ENCODE peak calls at places on chromosomes 16 and 17, in four cellular contexts. A is mucosa of descending colon, X is neural progenitor cell, D is PC-9. R is an unnamed sample.

GRCh38 chr17:18213666-18214270 is 11.7 kb upstream of the LLGL1 start:
- DNase-seq in X (no peak), D (no peak), A (no peak), R (no peak)

GRCh38 chr16:85354623-85355514 is 242.6 kb upstream of the CIBAR2 start:
- DNase-seq in A (no peak), X (no peak), D (peak; percentile 77), R (no peak)

GRCh38 chr17:61393550-61393903 is 6.1 kb upstream of the TBX2 start:
- DNase-seq in A (no peak), D (peak; percentile 35), X (no peak), R (no peak)

GRCh38 chr17:59440757-59441458 is 109.5 kb downstream of the YPEL2 start:
- DNase-seq in A (peak; percentile 74), X (peak; percentile 93), D (peak; percentile 77), R (peak; percentile 79)

GRCh38 chr17:3857261-3858105 is 11.4 kb upstream of the NCBP3 start:
- DNase-seq in A (no peak), X (no peak), D (no peak), R (no peak)

GRCh38 chr17:66190738-66191606 is 961 bp downstream of the CEP112 start:
- DNase-seq in A (no peak), X (peak; percentile 5), D (no peak), R (no peak)

GRCh38 chr17:79224476-79224875 is 149.9 kb downstream of the ENGASE start:
- DNase-seq in A (no peak), X (no peak), D (no peak), R (no peak)

GRCh38 chr17:82502207-82502606 is 17.3 kb upstream of the FOXK2 start:
- DNase-seq in D (no peak), X (no peak), A (no peak), R (no peak)

GRCh38 chr16:17304124-17304813 is 166.5 kb downstream of the XYLT1 start:
- DNase-seq in X (no peak), D (peak; percentile 22), A (no peak), R (peak; percentile 77)

GRCh38 chr16:66741131-66741900 is 10.1 kb downstream of the DYNC1LI2 start:
- DNase-seq in X (no peak), A (peak; percentile 79), D (peak; percentile 80), R (peak; percentile 94)

GRCh38 chr17:59287452-59287851 is 44.0 kb upstream of the YPEL2 start:
- DNase-seq in A (no peak), X (no peak), D (no peak), R (no peak)

GRCh38 chr17:68314916-68315535 is 23.7 kb downstream of the ARSG start:
- DNase-seq in D (peak; percentile 45), A (no peak), X (no peak), R (no peak)

GRCh38 chr17:16931318-16932060 is 40.4 kb downstream of the TNFRSF13B start:
- DNase-seq in D (no peak), X (no peak), A (no peak), R (peak; percentile 49)

GRCh38 chr17:76074390-76075363 is at the start of gene GALR2:
- DNase-seq in D (no peak), X (peak; percentile 70), A (no peak), R (no peak)

GRCh38 chr17:76076765-76077581 is 2.0 kb upstream of the ZACN start:
- DNase-seq in X (peak; percentile 54), A (no peak), D (no peak), R (no peak)

GRCh38 chr17:76076100-76076764 is 1.7 kb downstream of the GALR2 start:
- DNase-seq in X (peak; percentile 39), D (no peak), A (no peak), R (no peak)

GRCh38 chr17:76077582-76078110 is 1.3 kb upstream of the ZACN start:
- DNase-seq in D (no peak), X (no peak), A (no peak), R (peak; percentile 64)

GRCh38 chr17:76075364-76076099 is 951 bp downstream of the GALR2 start:
- DNase-seq in A (no peak), D (no peak), X (peak; percentile 85), R (no peak)
- H3K4me3 ChIP-seq in A (no peak overlapping the region), D (no peak overlapping the region), X (peak overlapping the region; percentile 52), R (peak overlapping the region; percentile 7)

GRCh38 chr17:4932756-4933155 is 679 bp downstream of the GP1BA start:
- DNase-seq in D (no peak), X (no peak), A (peak; percentile 14), R (no peak)

GRCh38 chr17:4933646-4934045 is 1.6 kb downstream of the GP1BA start:
- DNase-seq in D (no peak), A (no peak), X (no peak), R (no peak)

GRCh38 chr17:4935650-4936049 is 3.6 kb downstream of the GP1BA start:
- DNase-seq in A (peak; percentile 22), X (no peak), D (no peak), R (no peak)

GRCh38 chr17:4936436-4936835 is 3.4 kb downstream of the SLC25A11 start:
- DNase-seq in A (peak; percentile 12), D (no peak), X (no peak), R (no peak)

DNA sequence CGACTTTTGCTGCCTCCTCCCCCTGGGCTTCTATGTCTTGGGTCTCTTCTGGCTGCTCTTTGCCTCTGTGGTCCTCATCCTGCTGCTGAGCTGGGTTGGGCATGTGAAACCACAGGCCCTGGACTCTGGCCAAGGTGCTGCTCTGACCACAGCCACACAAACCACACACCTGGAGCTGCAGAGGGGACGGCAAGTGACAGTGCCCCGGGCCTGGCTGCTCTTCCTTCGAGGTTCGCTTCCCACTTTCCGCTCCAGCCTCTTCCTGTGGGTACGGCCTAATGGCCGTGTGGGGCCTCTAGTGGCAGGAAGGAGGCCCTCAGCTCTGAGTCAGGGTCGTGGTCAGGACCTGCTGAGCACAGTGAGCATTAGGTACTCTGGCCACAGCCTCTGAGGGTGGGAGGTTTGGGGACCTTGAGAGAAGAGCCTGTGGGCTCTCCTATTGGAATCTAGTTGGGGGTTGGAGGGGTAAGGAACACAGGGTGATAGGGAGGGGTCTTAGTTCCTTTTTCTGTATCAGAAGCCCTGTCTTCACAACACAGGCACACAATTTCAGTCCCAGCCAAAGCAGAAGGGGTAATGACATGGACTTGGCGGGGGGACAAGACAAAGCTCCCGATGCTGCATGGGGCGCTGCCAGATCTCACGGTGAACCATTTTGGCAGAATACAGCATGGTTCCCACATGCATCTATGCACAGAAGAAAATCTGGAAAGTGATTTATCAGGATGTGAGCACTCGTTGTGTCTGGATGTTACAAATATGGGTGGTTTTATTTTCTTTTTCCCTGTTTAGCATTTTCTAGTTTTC is 2.3 kb downstream of the GP1BA start:
- DNase-seq in A (peak; percentile 65), D (peak; percentile 77), X (no peak), R (no peak)
- H3K4me3 ChIP-seq in A (no peak overlapping the region), D (no peak overlapping the region), X (no peak overlapping the region), R (no peak overlapping the region)

DNA sequence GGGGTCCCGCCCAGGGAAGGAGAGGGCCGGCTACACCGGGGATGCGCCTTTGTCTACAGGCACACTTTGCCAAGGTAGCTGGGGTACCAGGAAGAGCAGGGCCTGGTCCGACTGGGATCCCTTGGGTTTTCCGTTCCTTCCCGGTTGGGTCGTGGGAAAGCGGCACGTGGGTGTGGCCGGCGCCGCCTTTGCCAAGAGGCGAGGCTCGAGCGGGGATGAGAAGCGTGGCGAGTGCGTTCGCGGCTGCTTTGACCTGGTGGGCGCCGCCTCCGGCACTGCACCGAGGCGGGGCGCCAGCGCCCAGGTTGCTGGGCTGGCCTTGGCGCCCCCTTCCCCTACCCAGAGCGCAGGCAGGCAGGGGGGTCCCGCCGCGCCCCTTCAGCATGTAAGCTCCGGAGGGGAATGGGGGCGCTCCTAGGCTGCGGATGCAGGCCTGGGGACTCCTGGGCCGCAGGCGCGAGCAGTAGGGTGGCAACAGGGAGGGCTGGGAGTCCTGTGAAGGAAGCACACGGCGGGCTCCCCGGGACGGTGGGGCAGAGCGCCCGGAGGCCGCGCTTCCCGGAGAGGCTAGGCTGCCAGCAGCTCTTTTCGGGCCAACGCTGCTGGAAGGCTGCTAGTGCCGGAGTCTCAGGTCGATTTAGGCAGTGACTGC is 2.0 kb downstream of the HAS3 start:
- DNase-seq in D (peak; percentile 10), A (peak; percentile 85), X (peak; percentile 67), R (peak; percentile 75)
- H3K4me3 ChIP-seq in D (peak overlapping the region; percentile 93), A (no peak overlapping the region), X (peak overlapping the region; percentile 90), R (peak overlapping the region; percentile 67)

DNA sequence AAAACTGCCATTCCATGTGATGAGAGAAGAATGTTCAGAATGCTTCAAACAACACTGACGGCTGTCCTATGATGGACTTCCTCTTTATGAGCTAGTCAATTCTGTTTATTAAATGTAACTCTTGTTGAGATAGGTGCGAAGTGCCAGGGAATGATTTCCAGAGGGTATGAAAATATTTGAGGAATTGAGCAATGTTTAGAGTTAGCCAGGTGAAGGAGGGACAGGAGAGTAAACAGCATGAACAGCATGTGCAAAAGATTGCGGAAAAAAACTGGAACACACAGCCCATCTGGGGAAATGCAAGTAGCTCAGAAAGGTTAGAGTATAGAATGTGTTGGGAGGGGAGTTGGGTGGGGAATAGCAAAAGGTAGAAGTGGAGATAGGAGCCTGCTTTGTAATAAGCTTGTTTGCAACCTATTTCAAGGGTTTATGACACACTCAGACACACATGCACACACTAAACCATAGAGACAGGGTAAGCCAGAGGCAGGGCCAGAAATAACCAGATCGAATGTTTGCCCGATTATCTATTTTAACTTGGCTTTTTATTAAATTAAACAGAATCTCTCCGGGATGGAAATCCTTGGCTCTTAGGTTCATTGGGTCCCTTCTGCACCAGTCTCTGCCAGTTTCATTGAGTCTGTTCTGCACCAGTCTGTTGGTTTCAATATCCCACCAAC is 135.6 kb upstream of the COX10 start:
- DNase-seq in A (no peak), X (no peak), D (no peak), R (no peak)
- H3K4me3 ChIP-seq in A (no peak overlapping the region), X (no peak overlapping the region), D (no peak overlapping the region), R (no peak overlapping the region)

GRCh38 chr16:2090481-2090797 is 42.7 kb downstream of the TSC2 start:
- DNase-seq in A (no peak), D (no peak), X (no peak), R (no peak)
- H3K4me3 ChIP-seq in A (peak overlapping the region; percentile 17), D (peak overlapping the region; percentile 45), X (no peak overlapping the region), R (peak overlapping the region; percentile 14)

R was measured in pancreas.